ENCODE peak calls at places on chromosome 19, in seven cellular contexts. D, G, U, F, S, L and Q are unnamed samples.

GRCh38 chr19:4310247-4311121 is 6.1 kb downstream of the FSD1 start:
- DNase-seq in D (no peak), G (no peak), U (no peak), F (no peak), S (no peak), L (no peak), Q (no peak)

GRCh38 chr19:43438291-43439162 is 23.8 kb downstream of the TEX101 start:
- DNase-seq in D (no peak), G (peak; percentile 15), U (peak; percentile 70), F (no peak), S (no peak), L (no peak), Q (peak; percentile 77)

GRCh38 chr19:3369337-3370213 is 3.2 kb downstream of the NFIC start:
- DNase-seq in D (no peak), G (peak; percentile 42), U (no peak), F (no peak), S (no peak), L (no peak), Q (no peak)

GRCh38 chr19:46861691-46862503 is 1.1 kb downstream of the ARHGAP35 start:
- DNase-seq in D (no peak), G (no peak), U (no peak), F (no peak), S (no peak), L (no peak), Q (no peak)

GRCh38 chr19:54390942-54391577 is 24.2 kb upstream of the TTYH1 start:
- DNase-seq in D (peak; percentile 53), G (peak; percentile 81), U (peak; percentile 35), F (peak; percentile 16), S (no peak), L (no peak), Q (peak; percentile 40)

GRCh38 chr19:19447536-19448237 is 42.2 kb downstream of the GATAD2A start:
- DNase-seq in D (no peak), G (peak; percentile 34), U (no peak), F (no peak), S (no peak), L (no peak), Q (no peak)

GRCh38 chr19:57747472-57747807 is 825 bp downstream of the ZNF776 start:
- DNase-seq in D (no peak), G (no peak), U (no peak), F (no peak), S (no peak), L (no peak), Q (no peak)

GRCh38 chr19:45761714-45762113 is 7.3 kb downstream of the SIX5 start:
- DNase-seq in D (no peak), G (no peak), U (no peak), F (no peak), S (no peak), L (no peak), Q (no peak)

GRCh38 chr19:58021541-58022282 is 12.1 kb upstream of the ZSCAN1 start:
- DNase-seq in D (no peak), G (peak; percentile 55), U (peak; percentile 29), F (peak; percentile 80), S (peak; percentile 42), L (peak; percentile 48), Q (peak; percentile 63)

GRCh38 chr19:56083668-56084067 is 37.4 kb downstream of the ZNF787 start:
- DNase-seq in D (no peak), G (no peak), U (no peak), F (no peak), S (no peak), L (no peak), Q (no peak)

GRCh38 chr19:44874317-44874716 is 16.7 kb upstream of the TOMM40 start:
- DNase-seq in D (no peak), G (no peak), U (no peak), F (no peak), S (no peak), L (no peak), Q (no peak)

GRCh38 chr19:45497791-45498190 is 452 bp upstream of the PPM1N start:
- DNase-seq in D (no peak), G (no peak), U (no peak), F (no peak), S (no peak), L (no peak), Q (no peak)